ENCODE peak calls at places on chromosomes 11 and 22, in nine cellular contexts. U is cardiac muscle cell; I is prostate gland; O is CD4-positive, alpha-beta memory T cell; C is IMR-90; G is neural progenitor cell; V is left ventricle myocardium inferior; K is endodermal cell; F is HAP-1. T is an unnamed sample. For H3K9me3 and H3K36me3, the result is how much of the 10 kb centered on the place peaks cover.

GRCh38 chr11:21771097-21771496 is 421.8 kb upstream of the ANO5 start:
- DNase-seq in G (no peak), U (no peak), C (no peak), O (no peak), I (no peak), F (no peak), K (no peak), V (no peak), T (no peak)

GRCh38 chr22:49183208-49183825 is 644.4 kb downstream of the BRD1 start:
- DNase-seq in G (no peak), I (no peak), O (no peak), V (no peak), U (no peak), K (no peak), F (no peak), C (no peak), T (no peak)

GRCh38 chr11:2800655-2801531 is 84.7 kb downstream of the CDKN1C start:
- DNase-seq in G (no peak), U (no peak), K (peak), O (no peak), F (no peak), C (no peak), V (peak), I (no peak), T (no peak)

GRCh38 chr11:10181811-10182210 is 112.2 kb downstream of the SBF2 start:
- DNase-seq in U (no peak), V (no peak), I (no peak), F (no peak), O (no peak), G (no peak), C (peak), K (no peak), T (no peak)

GRCh38 chr22:25405854-25406509 is 158.5 kb upstream of the GRK3 start:
- DNase-seq in I (no peak), G (no peak), K (no peak), F (no peak), C (no peak), U (no peak), V (no peak), O (no peak), T (no peak)

GRCh38 chr11:121452609-121453150 is at the start of gene SORL1-AS1:
- DNase-seq in V (no peak), G (peak), K (no peak), O (peak), C (peak), U (no peak), I (no peak), F (peak), T (no peak)

GRCh38 chr22:43014876-43015676 is at the start of gene PACSIN2:
- DNase-seq in K (peak), V (peak), G (peak), I (peak), C (peak), F (peak), U (peak), O (peak), T (peak)

GRCh38 chr11:57460017-57460755 is at the start of gene RTN4RL2:
- DNase-seq in G (peak), U (peak), I (no peak), O (no peak), V (peak), F (peak), C (peak), K (peak), T (peak)

GRCh38 chr11:29801561-29801960 is 215.3 kb downstream of the KCNA4 start:
- DNase-seq in K (no peak), F (no peak), U (no peak), C (no peak), I (no peak), O (no peak), G (no peak), V (no peak), T (no peak)

GRCh38 chr11:6817668-6818067 is 18.2 kb upstream of the OR6A2 start:
- DNase-seq in C (peak), I (no peak), U (no peak), O (no peak), G (peak), V (no peak), F (no peak), K (peak), T (peak)

GRCh38 chr22:28358244-28358777 is 321.3 kb downstream of the TTC28 start:
- DNase-seq in F (no peak), C (no peak), V (no peak), G (no peak), K (no peak), U (no peak), O (no peak), I (no peak), T (no peak)

GRCh38 chr11:69378303-69379141 is 84.6 kb downstream of the MYEOV start:
- DNase-seq in K (no peak), G (no peak), C (no peak), I (no peak), O (no peak), F (no peak), U (no peak), V (peak), T (no peak)

GRCh38 chr22:28029201-28029948 is 110.3 kb upstream of the PITPNB start:
- DNase-seq in I (peak), G (no peak), K (peak), O (no peak), C (peak), U (no peak), F (no peak), V (peak), T (peak)

GRCh38 chr22:32558681-32559355 is 84.2 kb downstream of the FBXO7 start:
- DNase-seq in K (no peak), U (no peak), O (no peak), F (no peak), G (no peak), V (peak), I (peak), C (peak), T (peak)

GRCh38 chr11:78325274-78325781 is 92.3 kb downstream of the GAB2 start:
- DNase-seq in C (no peak), O (peak), G (no peak), I (no peak), F (no peak), V (no peak), K (no peak), U (no peak), T (no peak)

GRCh38 chr11:45260047-45260446 is 26.1 kb downstream of the SYT13 start:
- DNase-seq in I (no peak), O (no peak), G (no peak), V (no peak), C (no peak), F (no peak), U (no peak), K (no peak), T (no peak)

GRCh38 chr11:110761994-110762393 is 49.8 kb upstream of the ARHGAP20 start:
- DNase-seq in I (no peak), F (no peak), O (no peak), V (no peak), K (no peak), U (no peak), C (no peak), G (no peak), T (no peak)

GRCh38 chr11:126655807-126656128 is 300.3 kb downstream of the ST3GAL4 start:
- DNase-seq in G (no peak), I (peak), F (no peak), O (no peak), V (no peak), U (no peak), C (peak), K (no peak), T (no peak)

GRCh38 chr22:34709641-34710040 is 356.3 kb upstream of the ISX start:
- DNase-seq in I (no peak), C (no peak), F (no peak), V (no peak), O (no peak), G (no peak), U (no peak), K (no peak), T (no peak)

GRCh38 chr11:61696602-61697001 is 16.4 kb downstream of the DAGLA start:
- DNase-seq in V (no peak), F (no peak), U (no peak), C (no peak), G (no peak), O (peak), K (no peak), I (no peak), T (no peak)

GRCh38 chr11:71433648-71434450 is 14.3 kb downstream of the DHCR7 start:
- DNase-seq in K (peak), G (no peak), F (no peak), U (no peak), O (no peak), I (peak), V (peak), C (no peak), T (no peak)

GRCh38 chr11:103890654-103891053 is 145.8 kb upstream of the DDI1 start:
- DNase-seq in O (no peak), I (no peak), G (no peak), C (no peak), V (no peak), K (no peak), U (no peak), F (no peak), T (no peak)

GRCh38 chr11:8375460-8375859 is 111.8 kb upstream of the LMO1 start:
- DNase-seq in G (no peak), C (no peak), U (no peak), V (no peak), F (no peak), O (no peak), K (peak), I (no peak), T (no peak)

GRCh38 chr11:116822575-116822974 is 529 bp downstream of the APOA4 start:
- DNase-seq in F (no peak), I (no peak), G (no peak), O (no peak), V (no peak), C (no peak), K (peak), U (no peak), T (no peak)

GRCh38 chr11:116244425-116244824 is 528.4 kb downstream of the BUD13 start:
- DNase-seq in V (no peak), O (no peak), K (no peak), F (no peak), C (no peak), I (no peak), U (no peak), G (no peak), T (no peak)

GRCh38 chr11:59247535-59248227 is 35.0 kb upstream of the MPEG1 start:
- DNase-seq in O (no peak), G (no peak), F (no peak), K (no peak), U (no peak), V (peak), C (peak), I (no peak), T (peak)

GRCh38 chr11:75576445-75577049 is 14.5 kb downstream of the SERPINH1 start:
- DNase-seq in F (no peak), U (no peak), C (peak), O (no peak), V (no peak), G (no peak), K (peak), I (no peak), T (peak)

GRCh38 chr11:123771664-123772063 is 17.3 kb upstream of the OR6X1 start:
- DNase-seq in C (no peak), K (no peak), F (no peak), O (no peak), V (no peak), G (no peak), I (no peak), U (no peak), T (no peak)

GRCh38 chr11:116199182-116199581 is 573.6 kb downstream of the BUD13 start:
- DNase-seq in G (no peak), C (no peak), V (peak), O (no peak), K (no peak), I (no peak), F (no peak), U (peak), T (no peak)

GRCh38 chr11:84558085-84558905 is 1068.8 kb downstream of the DLG2 start:
- DNase-seq in I (peak), V (no peak), U (peak), G (peak), F (peak), O (no peak), C (peak), K (peak), T (peak)

GRCh38 chr22:50262973-50263617 is 1.6 kb upstream of the MAPK12 start:
- DNase-seq in C (no peak), O (no peak), G (no peak), I (no peak), V (no peak), F (no peak), U (no peak), K (no peak), T (no peak)

GRCh38 chr22:50260801-50261614 is 475 bp downstream of the MAPK12 start:
- DNase-seq in G (peak), K (peak), V (no peak), I (no peak), C (peak), O (no peak), U (peak), F (peak), T (peak)

GRCh38 chr22:50261615-50262459 is at the start of gene MAPK12:
- DNase-seq in K (peak), I (no peak), C (no peak), G (peak), U (peak), F (peak), O (no peak), V (no peak), T (peak)

GRCh38 chr22:50264104-50264745 is 2.7 kb upstream of the MAPK12 start:
- DNase-seq in O (no peak), C (no peak), F (no peak), U (no peak), G (no peak), K (no peak), V (no peak), I (no peak), T (no peak)

GRCh38 chr22:50262460-50262911 is 1.0 kb upstream of the MAPK12 start:
- DNase-seq in I (no peak), K (no peak), U (no peak), G (no peak), O (no peak), F (no peak), C (no peak), V (no peak), T (no peak)
- H3K9me3 ChIP-seq in I (under half), K (under half), U (under half), G (under half), O (under half), F (under half), C (under half), V (under half), T (under half)

DNA sequence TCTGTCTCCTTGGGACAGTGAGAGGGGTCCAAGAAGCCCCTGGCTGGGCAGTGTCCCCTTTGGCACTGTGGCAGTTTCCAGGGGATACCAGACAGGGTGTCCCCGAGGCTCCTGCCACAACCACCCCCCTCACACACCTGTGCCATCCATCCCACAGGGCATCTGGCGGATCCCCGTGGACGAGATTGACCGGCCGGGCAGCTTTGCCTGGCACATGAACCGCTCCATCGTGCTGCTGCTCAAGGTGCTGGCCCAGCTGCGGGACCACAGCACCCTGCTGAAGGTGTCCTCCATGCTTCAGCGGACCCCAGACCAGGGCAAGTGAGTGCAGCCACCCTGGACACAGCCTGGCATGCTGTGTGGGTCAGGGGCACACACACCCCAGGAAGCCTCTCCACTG is 17.0 kb upstream of the SUSD2 start:
- DNase-seq in I (no peak), O (no peak), K (no peak), G (no peak), F (no peak), C (no peak), U (no peak), V (no peak), T (no peak)
- H3K36me3 ChIP-seq in I (under half), O (half or more), K (under half), G (under half), F (under half), C (under half), U (under half), V (under half), T (under half)

GRCh38 chr11:24511518-24511917 is 14.7 kb downstream of the LUZP2 start:
- DNase-seq in K (no peak), V (no peak), C (no peak), I (no peak), F (no peak), G (no peak), O (no peak), U (no peak), T (no peak)

GRCh38 chr11:24513837-24514594 is 17.2 kb downstream of the LUZP2 start:
- DNase-seq in G (peak), O (no peak), K (no peak), V (no peak), I (no peak), U (peak), C (no peak), F (peak), T (no peak)

DNA sequence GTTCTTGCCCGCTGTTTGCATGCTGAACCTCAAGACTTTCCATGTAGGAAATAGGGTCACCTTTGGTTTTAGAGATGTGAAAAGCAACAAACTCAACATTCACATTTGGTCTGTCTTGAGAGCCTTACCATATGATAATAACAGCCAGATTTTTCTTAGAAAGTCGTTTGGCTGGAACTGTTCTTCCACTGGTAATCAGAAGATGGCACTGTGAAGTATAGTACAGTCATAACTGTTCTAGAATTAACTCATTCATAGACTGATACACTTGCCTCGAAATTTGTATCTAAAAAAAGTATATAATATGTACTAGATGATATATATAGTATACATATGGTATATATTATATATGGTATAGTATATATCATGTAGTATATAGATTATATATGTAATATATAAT is 12.3 kb downstream of the LUZP2 start:
- DNase-seq in O (no peak), V (no peak), U (no peak), K (no peak), G (no peak), F (no peak), I (no peak), C (peak), T (no peak)
- H3K9me3 ChIP-seq in O (under half), V (under half), U (under half), K (under half), G (under half), F (under half), I (under half), C (under half), T (under half)

GRCh38 chr11:34147581-34147980 is 42.2 kb downstream of the NAT10 start:
- DNase-seq in G (no peak), K (no peak), C (no peak), F (no peak), V (no peak), O (no peak), U (no peak), I (no peak), T (no peak)
- H3K36me3 ChIP-seq in G (under half), K (half or more), C (half or more), F (half or more), V (half or more), O (half or more), U (under half), I (under half), T (half or more)

GRCh38 chr22:45754822-45755221 is 83.2 kb downstream of the ATXN10 start:
- DNase-seq in F (no peak), U (no peak), K (no peak), G (no peak), C (no peak), O (no peak), V (no peak), I (no peak), T (peak)
- H3K9me3 ChIP-seq in F (under half), U (under half), K (under half), G (under half), C (under half), O (under half), V (under half), I (under half), T (under half)

DNA sequence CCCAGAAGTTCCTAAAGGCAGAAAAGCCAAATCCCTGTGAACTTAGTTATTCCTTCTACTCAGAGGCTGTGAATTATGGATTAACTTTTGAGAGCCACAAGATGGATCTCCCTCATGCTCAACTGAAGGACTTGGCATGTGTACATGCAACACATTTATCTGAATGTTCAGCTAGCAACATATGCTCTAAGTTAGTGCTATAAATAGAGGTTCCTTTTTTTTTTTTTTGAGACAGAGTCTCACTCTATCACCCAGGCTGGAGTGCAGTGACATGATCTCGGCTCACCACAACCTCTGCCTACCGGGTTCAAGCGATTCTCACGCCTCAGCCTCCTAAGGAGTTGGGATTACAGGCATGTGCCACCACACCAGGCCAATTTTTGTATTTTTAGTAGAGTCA is 40.1 kb downstream of the EIF4ENIF1 start:
- DNase-seq in F (no peak), O (no peak), C (no peak), I (no peak), K (no peak), G (no peak), U (peak), V (no peak), T (no peak)
- H3K36me3 ChIP-seq in F (under half), O (under half), C (under half), I (under half), K (half or more), G (under half), U (under half), V (half or more), T (under half)

GRCh38 chr22:48051796-48052620 is 1289.6 kb downstream of the TBC1D22A start:
- DNase-seq in F (no peak), O (no peak), U (no peak), I (no peak), G (no peak), C (no peak), K (peak), V (no peak), T (no peak)
- H3K9me3 ChIP-seq in F (under half), O (under half), U (under half), I (under half), G (under half), C (half or more), K (under half), V (under half), T (under half)

DNA sequence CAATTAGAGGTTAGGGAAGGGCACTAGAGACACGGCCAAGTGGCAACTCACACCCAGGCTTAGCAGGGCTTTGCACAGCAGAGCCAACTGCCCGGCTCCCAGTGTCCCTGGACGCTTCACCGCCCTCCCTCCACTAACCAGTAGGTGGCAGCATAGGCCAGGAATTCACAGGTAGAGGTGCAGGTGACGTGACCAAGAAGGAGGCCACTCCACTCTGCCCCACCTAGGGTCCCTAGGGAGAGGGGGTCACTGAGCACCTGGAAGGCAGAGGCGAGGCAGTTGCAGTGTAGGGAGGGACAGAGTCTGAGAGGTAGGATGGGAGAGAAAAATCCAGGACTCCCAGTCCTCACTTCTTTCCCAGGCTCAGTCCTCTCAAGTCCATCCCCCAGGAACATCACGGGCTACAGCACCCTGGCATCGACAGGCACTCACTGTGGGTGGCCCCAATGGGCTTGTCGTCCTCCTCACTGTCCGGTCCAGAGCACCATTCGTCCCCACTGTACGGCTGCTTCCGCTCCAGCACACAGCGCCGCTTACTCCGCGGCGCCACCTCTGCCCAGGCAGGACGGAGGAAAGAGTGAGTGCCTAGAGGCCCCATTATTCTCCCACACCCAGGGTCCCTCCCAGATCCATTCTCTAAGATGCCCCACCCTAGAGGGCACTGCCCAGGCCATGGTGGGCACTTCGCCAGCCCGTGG is 18.5 kb downstream of the BCL9L start:
- DNase-seq in U (peak), F (peak), C (peak), G (peak), O (peak), K (peak), I (peak), V (peak), T (peak)
- H3K36me3 ChIP-seq in U (under half), F (under half), C (under half), G (under half), O (under half), K (half or more), I (under half), V (half or more), T (half or more)

T was measured in MG63.